ENCODE peak calls at places on chromosome 18, in five cellular contexts. P, S, E, O and T are unnamed samples.

GRCh38 chr18:74256190-74256589 is 35.6 kb downstream of the CYB5A start:
- DNase-seq in S (peak), E (no peak), P (no peak), O (no peak), T (no peak)

GRCh38 chr18:49483198-49483597 is 3.8 kb downstream of the C18orf32 start:
- DNase-seq in O (no peak), S (no peak), E (no peak), P (no peak), T (no peak)

GRCh38 chr18:63433349-63433866 is 11.1 kb upstream of the VPS4B start:
- DNase-seq in E (no peak), P (no peak), O (no peak), S (no peak), T (no peak)

GRCh38 chr18:55893948-55894347 is 306.0 kb upstream of the TCF4 start:
- DNase-seq in S (no peak), O (no peak), P (no peak), E (no peak), T (no peak)

GRCh38 chr18:49225160-49225559 is 235.3 kb downstream of the DYM start:
- DNase-seq in E (no peak), S (no peak), P (no peak), O (peak), T (no peak)

GRCh38 chr18:3607309-3608098 is 157.5 kb downstream of the TGIF1 start:
- DNase-seq in E (no peak), P (no peak), O (no peak), S (no peak), T (no peak)

GRCh38 chr18:25814841-25815458 is 275.5 kb downstream of the SS18 start:
- DNase-seq in O (no peak), E (no peak), P (no peak), S (no peak), T (no peak)

GRCh38 chr18:32081881-32082280 is 9.8 kb upstream of the RNF138 start:
- DNase-seq in E (no peak), S (no peak), O (no peak), P (no peak), T (no peak)

GRCh38 chr18:36408606-36409005 is 111.1 kb downstream of the FHOD3 start:
- DNase-seq in P (no peak), E (no peak), S (no peak), O (no peak), T (no peak)

GRCh38 chr18:51621103-51621969 is 423.9 kb upstream of the MEX3C start:
- DNase-seq in E (no peak), S (peak), O (peak), P (no peak), T (no peak)

GRCh38 chr18:32730620-32731021 is 42.2 kb downstream of the KLHL14 start:
- DNase-seq in P (no peak), E (peak), S (no peak), O (no peak), T (no peak)

DNA sequence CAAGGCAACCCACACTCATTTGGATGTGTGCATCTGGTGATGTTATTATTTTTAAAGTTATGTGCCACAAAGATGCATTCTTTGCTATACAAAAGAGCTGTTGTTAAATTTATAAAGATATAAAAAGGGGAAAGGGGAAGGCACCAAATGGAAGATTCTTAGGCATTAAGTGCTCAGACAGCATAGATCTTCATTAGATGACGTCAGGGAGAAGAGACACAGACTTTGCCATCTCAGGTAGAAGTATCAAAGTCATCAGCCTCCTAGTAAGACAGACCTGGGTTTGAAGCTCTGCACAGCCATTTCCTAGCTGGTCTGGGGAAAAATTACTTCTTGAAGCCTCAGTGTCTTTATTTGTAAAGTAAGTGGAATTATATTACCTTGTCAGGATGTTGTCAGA is 1.2 kb upstream of the CLUL1 start:
- DNase-seq in S (no peak), O (no peak), P (no peak), E (no peak), T (no peak)
- TF ChIP-seq CTCF in S (no peak), O (no peak), P (no peak), E (no peak), T (no peak)

GRCh38 chr18:12691021-12691420 is 11.5 kb downstream of the CEP76 start:
- DNase-seq in E (no peak), P (no peak), S (no peak), O (no peak), T (no peak)

GRCh38 chr18:12689256-12689655 is 13.3 kb downstream of the CEP76 start:
- DNase-seq in O (no peak), E (no peak), S (no peak), P (no peak), T (no peak)

GRCh38 chr18:12686100-12686499 is 16.4 kb downstream of the CEP76 start:
- DNase-seq in S (no peak), E (no peak), P (no peak), O (peak), T (no peak)
- TF ChIP-seq CTCF in S (peak), E (peak), P (no peak), O (no peak), T (no peak)

GRCh38 chr18:59272971-59273935 is at the start of gene RAX:
- DNase-seq in O (no peak), S (peak), E (no peak), P (no peak), T (no peak)
- TF ChIP-seq CTCF in O (no peak), S (peak), E (peak), P (peak), T (peak)

GRCh38 chr18:52995875-52996274 is 655.9 kb downstream of the DCC start:
- DNase-seq in S (no peak), O (no peak), P (no peak), E (no peak), T (no peak)

GRCh38 chr18:52991246-52991645 is 651.2 kb downstream of the DCC start:
- DNase-seq in S (no peak), O (no peak), P (no peak), E (no peak), T (no peak)

DNA sequence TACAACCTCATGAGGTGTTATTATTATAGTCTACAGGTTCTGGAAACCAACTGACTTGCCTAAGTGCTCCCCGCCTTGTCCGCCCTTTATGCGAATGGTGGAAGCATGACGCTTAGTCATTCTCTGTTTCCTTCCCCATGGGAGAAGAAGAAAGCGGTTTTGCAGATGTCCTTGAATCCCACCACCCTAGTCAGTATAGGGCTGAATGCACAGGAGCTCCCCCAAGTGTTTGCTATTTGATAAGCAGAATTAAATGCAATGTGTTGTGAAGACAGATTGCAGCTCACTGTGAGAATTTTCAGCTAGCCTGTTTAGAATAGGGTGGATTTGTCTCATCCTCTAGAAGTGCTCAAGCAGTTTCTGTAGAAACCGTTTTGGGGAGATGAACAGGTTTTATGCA is 652.0 kb downstream of the DCC start:
- DNase-seq in P (no peak), E (no peak), S (no peak), O (no peak), T (no peak)
- TF ChIP-seq CTCF in P (peak), E (no peak), S (peak), O (no peak), T (no peak)

GRCh38 chr18:27005589-27005988 is 140.1 kb upstream of the AQP4 start:
- DNase-seq in O (no peak), E (no peak), P (no peak), S (no peak), T (no peak)

GRCh38 chr18:26999797-27000196 is 134.3 kb upstream of the AQP4 start:
- DNase-seq in P (no peak), E (no peak), S (no peak), O (no peak), T (no peak)

GRCh38 chr18:27007880-27008279 is 142.4 kb upstream of the AQP4 start:
- DNase-seq in S (no peak), O (no peak), E (no peak), P (no peak), T (no peak)

GRCh38 chr18:27008575-27008974 is 143.1 kb upstream of the AQP4 start:
- DNase-seq in E (no peak), O (no peak), S (no peak), P (no peak), T (no peak)

GRCh38 chr18:27004056-27004829 is 138.7 kb upstream of the AQP4 start:
- DNase-seq in O (peak), S (no peak), E (no peak), P (no peak), T (no peak)
- TF ChIP-seq CTCF in O (no peak), S (peak), E (peak), P (no peak), T (peak)

GRCh38 chr18:70205421-70206397 is at the start of gene RTTN:
- DNase-seq in P (peak), O (peak), S (peak), E (peak), T (peak)
- TF ChIP-seq CTCF in P (no peak), O (peak), S (no peak), E (no peak), T (no peak)

GRCh38 chr18:2448565-2449151 is 122.6 kb downstream of the METTL4 start:
- DNase-seq in S (no peak), P (no peak), O (no peak), E (no peak), T (no peak)

DNA sequence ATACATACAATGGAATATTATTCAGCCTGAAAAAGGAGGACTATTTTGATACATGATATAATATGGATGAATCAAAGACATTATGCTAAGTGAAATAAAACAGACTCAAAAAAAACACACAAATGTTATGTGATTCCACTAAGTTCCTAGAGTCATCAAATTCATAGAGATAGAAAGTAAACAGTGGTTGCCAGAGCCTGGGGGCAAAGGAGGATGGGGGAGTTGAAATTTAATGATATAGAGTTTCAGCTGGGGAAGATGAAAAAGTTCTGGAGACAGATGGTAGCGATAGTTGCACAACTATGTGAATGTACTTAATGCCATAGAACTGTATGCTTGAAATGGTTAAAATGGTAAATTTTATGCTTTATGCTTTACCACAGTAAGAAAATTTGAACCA is 119.7 kb downstream of the METTL4 start:
- DNase-seq in O (no peak), E (no peak), P (no peak), S (no peak), T (no peak)
- TF ChIP-seq CTCF in O (no peak), E (no peak), P (no peak), S (no peak), T (no peak)